ENCODE peak calls at places on chromosome 9, in ten cellular contexts. N, Z, B, A, K, J, F, L, R and Q are unnamed samples.

GRCh38 chr9:37373621-37374020 is 48.9 kb upstream of the GRHPR start:
- DNase-seq in N (no peak), Z (no peak), B (no peak), A (no peak), K (no peak), J (no peak), F (no peak), L (no peak), R (no peak), Q (no peak)

GRCh38 chr9:5321058-5321457 is 16.5 kb upstream of the RLN2 start:
- DNase-seq in N (no peak), Z (no peak), B (no peak), A (no peak), K (no peak), J (no peak), F (no peak), L (no peak), R (no peak), Q (no peak)

GRCh38 chr9:32486839-32487562 is 39.0 kb downstream of the RIGI start:
- DNase-seq in N (no peak), Z (no peak), B (no peak), A (no peak), K (no peak), J (no peak), F (no peak), L (no peak), R (no peak), Q (no peak)

GRCh38 chr9:98049668-98050067 is 6.9 kb upstream of the NANS start:
- DNase-seq in N (no peak), Z (no peak), B (no peak), A (no peak), K (no peak), J (no peak), F (no peak), L (no peak), R (no peak), Q (no peak)

GRCh38 chr9:114869845-114870244 is 60.5 kb downstream of the TNFSF8 start:
- DNase-seq in N (no peak), Z (peak; percentile 87), B (no peak), A (no peak), K (peak; percentile 30), J (no peak), F (no peak), L (no peak), R (no peak), Q (no peak)

GRCh38 chr9:112853882-112854585 is 36.6 kb downstream of the SLC46A2 start:
- DNase-seq in N (no peak), Z (no peak), B (no peak), A (no peak), K (no peak), J (no peak), F (no peak), L (no peak), R (no peak), Q (no peak)

GRCh38 chr9:1878817-1879216 is 136.3 kb upstream of the SMARCA2 start:
- DNase-seq in N (no peak), Z (no peak), B (no peak), A (no peak), K (no peak), J (no peak), F (no peak), L (no peak), R (no peak), Q (no peak)

GRCh38 chr9:126471084-126471611 is 142.6 kb upstream of the LMX1B start:
- DNase-seq in N (no peak), Z (no peak), B (no peak), A (no peak), K (peak; percentile 74), J (peak; percentile 76), F (peak; percentile 70), L (peak; percentile 77), R (peak; percentile 81), Q (peak; percentile 5)

GRCh38 chr9:105243015-105243686 is 1.3 kb upstream of the SLC44A1 start:
- DNase-seq in N (no peak), Z (peak; percentile 36), B (peak; percentile 48), A (no peak), K (no peak), J (no peak), F (no peak), L (no peak), R (no peak), Q (peak; percentile 22)

GRCh38 chr9:105957830-105958229 is 263.5 kb downstream of the TMEM38B start:
- DNase-seq in N (no peak), Z (peak; percentile 65), B (no peak), A (no peak), K (no peak), J (no peak), F (no peak), L (no peak), R (no peak), Q (peak; percentile 8)

GRCh38 chr9:88387035-88387732 is 1.1 kb upstream of the SPIN1 start:
- DNase-seq in N (no peak), Z (peak; percentile 53), B (no peak), A (no peak), K (no peak), J (no peak), F (peak; percentile 55), L (no peak), R (peak; percentile 28), Q (peak; percentile 65)

GRCh38 chr9:112971415-112971814 is 40.6 kb downstream of the ZNF883 start:
- DNase-seq in N (peak; percentile 3), Z (peak; percentile 38), B (no peak), A (no peak), K (no peak), J (no peak), F (no peak), L (no peak), R (no peak), Q (peak; percentile 14)

GRCh38 chr9:22307013-22307711 is 139.5 kb upstream of the DMRTA1 start:
- DNase-seq in N (peak; percentile 75), Z (peak; percentile 6), B (peak; percentile 19), A (no peak), K (no peak), J (no peak), F (no peak), L (no peak), R (no peak), Q (peak; percentile 82)

GRCh38 chr9:15182755-15183154 is 124.3 kb downstream of the TTC39B start:
- DNase-seq in N (no peak), Z (no peak), B (no peak), A (no peak), K (no peak), J (no peak), F (no peak), L (no peak), R (no peak), Q (no peak)

GRCh38 chr9:6960777-6961176 is 203.0 kb downstream of the KDM4C start:
- DNase-seq in N (no peak), Z (no peak), B (no peak), A (no peak), K (no peak), J (no peak), F (no peak), L (no peak), R (no peak), Q (no peak)

GRCh38 chr9:114643001-114643400 is 14.6 kb downstream of the TEX53 start:
- DNase-seq in N (no peak), Z (no peak), B (no peak), A (no peak), K (no peak), J (no peak), F (no peak), L (no peak), R (no peak), Q (no peak)

GRCh38 chr9:81993656-81994055 is 5.1 kb downstream of the SPATA31D1 start:
- DNase-seq in N (no peak), Z (no peak), B (no peak), A (no peak), K (no peak), J (no peak), F (no peak), L (no peak), R (no peak), Q (no peak)

GRCh38 chr9:91207889-91208651 is 153.6 kb downstream of the AUH start:
- DNase-seq in N (no peak), Z (no peak), B (no peak), A (no peak), K (no peak), J (no peak), F (no peak), L (no peak), R (no peak), Q (peak; percentile 51)

GRCh38 chr9:13576101-13576500 is 296.6 kb upstream of the MPDZ start:
- DNase-seq in N (no peak), Z (no peak), B (no peak), A (no peak), K (no peak), J (no peak), F (no peak), L (no peak), R (no peak), Q (no peak)

GRCh38 chr9:132752877-132753592 is 82.8 kb downstream of the GTF3C4 start:
- DNase-seq in N (no peak), Z (peak; percentile 28), B (no peak), A (no peak), K (no peak), J (no peak), F (no peak), L (no peak), R (no peak), Q (no peak)

GRCh38 chr9:19998153-19998552 is 209.3 kb upstream of the SLC24A2 start:
- DNase-seq in N (no peak), Z (no peak), B (no peak), A (no peak), K (no peak), J (no peak), F (no peak), L (no peak), R (no peak), Q (peak; percentile 83)

GRCh38 chr9:74282526-74283253 is 214.4 kb upstream of the RORB start:
- DNase-seq in N (no peak), Z (no peak), B (no peak), A (no peak), K (no peak), J (no peak), F (no peak), L (no peak), R (no peak), Q (no peak)

GRCh38 chr9:18274693-18275092 is 199.3 kb upstream of the ADAMTSL1 start:
- DNase-seq in N (no peak), Z (no peak), B (no peak), A (no peak), K (no peak), J (no peak), F (no peak), L (no peak), R (no peak), Q (peak; percentile 11)